ENCODE peak calls at places on chromosomes 13 and 19, in four cellular contexts. L, W, J and I are unnamed samples.
A peak's percentile ranks its signal among the peaks of the same experiment; 100 is the strongest.

GRCh38 chr13:109422163-109422562 is 364.2 kb downstream of the IRS2 start:
- DNase-seq in W (no peak), J (no peak), L (no peak), I (no peak)

GRCh38 chr13:80716610-80717081 is 375.7 kb upstream of the SPRY2 start:
- DNase-seq in L (no peak), W (no peak), J (no peak), I (no peak)

GRCh38 chr13:51823351-51823750 is 19.4 kb upstream of the DHRS12 start:
- DNase-seq in W (no peak), L (no peak), J (no peak), I (no peak)

GRCh38 chr13:76879211-76879875 is 6.9 kb downstream of the KCTD12 start:
- DNase-seq in L (peak; percentile 47), J (no peak), W (no peak), I (no peak)

GRCh38 chr19:51607920-51608562 is 22.2 kb downstream of the SIGLEC5 start:
- DNase-seq in W (no peak), J (peak; percentile 45), L (no peak), I (peak; percentile 1)

GRCh38 chr19:10654610-10655456 is 687 bp downstream of the ILF3 start:
- DNase-seq in W (no peak), L (no peak), J (peak; percentile 51), I (peak; percentile 83)

GRCh38 chr19:3743486-3743885 is 18.0 kb downstream of the APBA3 start:
- DNase-seq in W (no peak), J (no peak), L (no peak), I (no peak)

GRCh38 chr19:14632286-14632685 is 42.4 kb downstream of the ADGRE3 start:
- DNase-seq in W (no peak), J (no peak), L (no peak), I (peak; percentile 23)

GRCh38 chr13:71874490-71874889 is 7.5 kb upstream of the DACH1 start:
- DNase-seq in J (no peak), W (no peak), L (no peak), I (no peak)

GRCh38 chr19:39428309-39429112 is 7.2 kb downstream of the RPS16 start:
- DNase-seq in W (no peak), L (no peak), J (no peak), I (no peak)

GRCh38 chr13:112616586-112617381 is 28.8 kb upstream of the TUBGCP3 start:
- DNase-seq in L (no peak), W (no peak), J (no peak), I (peak; percentile 55)